ENCODE peak calls at places on chromosome 4, in seven cellular contexts. A, O, J, L, U, H and M are unnamed samples.

GRCh38 chr4:98262431-98262830 is 1.2 kb downstream of the RAP1GDS1 start:
- DNase-seq in J (peak; percentile 15), O (peak; percentile 59), U (no peak), L (no peak), H (peak; percentile 30), A (no peak), M (no peak)

GRCh38 chr4:81807927-81808672 is 336.4 kb upstream of the RASGEF1B start:
- DNase-seq in J (peak; percentile 28), O (no peak), L (no peak), H (no peak), A (no peak), U (no peak), M (no peak)

GRCh38 chr4:37631551-37631950 is 54.6 kb downstream of the RELL1 start:
- DNase-seq in L (peak; percentile 89), O (peak; percentile 54), U (peak; percentile 40), H (peak; percentile 41), A (peak; percentile 67), J (peak; percentile 67), M (no peak)

GRCh38 chr4:77579406-77580076 is 26.1 kb upstream of the CXCL13 start:
- DNase-seq in O (no peak), J (peak; percentile 86), H (peak; percentile 89), U (no peak), L (no peak), A (peak; percentile 80), M (no peak)

GRCh38 chr4:175954685-175955084 is 111.0 kb upstream of the WDR17 start:
- DNase-seq in J (no peak), H (no peak), A (no peak), U (no peak), L (no peak), O (peak; percentile 59), M (no peak)

GRCh38 chr4:120517966-120518365 is 404.6 kb downstream of the PRDM5 start:
- DNase-seq in O (peak; percentile 69), J (peak; percentile 97), H (peak; percentile 87), L (peak; percentile 46), A (peak; percentile 81), U (peak; percentile 24), M (no peak)

GRCh38 chr4:150769235-150769634 is 187.3 kb downstream of the MAB21L2 start:
- DNase-seq in H (peak; percentile 77), A (peak; percentile 77), L (no peak), O (peak; percentile 64), J (peak; percentile 64), U (no peak), M (no peak)

GRCh38 chr4:81664079-81664478 is 192.4 kb upstream of the RASGEF1B start:
- DNase-seq in O (no peak), U (no peak), L (no peak), A (no peak), J (no peak), H (no peak), M (no peak)

GRCh38 chr4:150949943-150950342 is 65.1 kb downstream of the LRBA start:
- DNase-seq in A (no peak), L (no peak), O (no peak), J (no peak), H (no peak), U (no peak), M (no peak)

GRCh38 chr4:183789657-183790056 is 115.5 kb upstream of the STOX2 start:
- DNase-seq in A (no peak), O (no peak), H (no peak), U (no peak), J (no peak), L (no peak), M (no peak)

GRCh38 chr4:30600246-30600645 is 119.9 kb upstream of the PCDH7 start:
- DNase-seq in A (peak; percentile 11), O (no peak), L (no peak), H (peak; percentile 9), J (peak; percentile 22), U (no peak), M (no peak)

GRCh38 chr4:107757860-107758476 is 37.9 kb upstream of the PAPSS1 start:
- DNase-seq in O (no peak), U (no peak), L (no peak), H (peak; percentile 65), J (peak; percentile 76), A (peak; percentile 44), M (no peak)

GRCh38 chr4:75432683-75433082 is 81.5 kb downstream of the RCHY1 start:
- DNase-seq in A (peak; percentile 4), O (no peak), L (no peak), H (peak; percentile 35), J (peak; percentile 9), U (no peak), M (no peak)

GRCh38 chr4:101346312-101346561 is 1.1 kb downstream of the PPP3CA start:
- DNase-seq in L (peak; percentile 58), J (no peak), O (no peak), U (no peak), A (no peak), H (no peak), M (no peak)

GRCh38 chr4:39908284-39908683 is 69.4 kb downstream of the PDS5A start:
- DNase-seq in O (no peak), A (peak; percentile 8), L (no peak), H (peak; percentile 7), J (peak; percentile 36), U (no peak), M (no peak)

GRCh38 chr4:184649971-184650855 is 675 bp downstream of the PRIMPOL start:
- DNase-seq in U (peak; percentile 32), A (peak; percentile 76), J (peak; percentile 51), L (peak; percentile 33), H (peak; percentile 89), O (peak; percentile 24), M (no peak)

GRCh38 chr4:128658214-128658621 is 151.3 kb upstream of the JADE1 start:
- DNase-seq in O (no peak), A (peak; percentile 32), H (peak; percentile 12), L (no peak), J (peak; percentile 70), U (no peak), M (no peak)

GRCh38 chr4:150238591-150238990 is 160.3 kb downstream of the DCLK2 start:
- DNase-seq in U (no peak), J (no peak), O (no peak), H (no peak), A (peak; percentile 76), L (no peak), M (no peak)

GRCh38 chr4:48470570-48470969 is 12.6 kb upstream of the SLC10A4 start:
- DNase-seq in A (no peak), U (no peak), L (no peak), H (peak; percentile 33), O (no peak), J (no peak), M (no peak)

GRCh38 chr4:32203340-32203739 is 1483.2 kb downstream of the PCDH7 start:
- DNase-seq in L (no peak), J (no peak), H (no peak), A (no peak), O (no peak), U (no peak), M (no peak)

GRCh38 chr4:90580271-90580825 is 453.2 kb downstream of the CCSER1 start:
- DNase-seq in A (no peak), H (no peak), J (no peak), U (no peak), L (peak; percentile 36), O (no peak), M (no peak)

GRCh38 chr4:83851261-83852084 is 315.6 kb downstream of the GPAT3 start:
- DNase-seq in J (peak; percentile 47), H (peak; percentile 60), L (no peak), A (peak; percentile 71), U (no peak), O (no peak), M (no peak)

GRCh38 chr4:83852085-83852451 is 316.2 kb downstream of the GPAT3 start:
- DNase-seq in L (no peak), O (no peak), A (peak; percentile 85), H (peak; percentile 89), U (no peak), J (peak; percentile 71), M (no peak)

GRCh38 chr4:83850435-83850834 is 314.5 kb downstream of the GPAT3 start:
- DNase-seq in A (peak; percentile 47), U (no peak), O (no peak), J (peak; percentile 33), L (no peak), H (peak; percentile 58), M (no peak)

GRCh38 chr4:83858121-83858520 is 322.2 kb downstream of the GPAT3 start:
- DNase-seq in U (no peak), J (no peak), O (no peak), A (peak; percentile 23), H (peak; percentile 12), L (no peak), M (no peak)

GRCh38 chr4:83855044-83855443 is 319.1 kb downstream of the GPAT3 start:
- DNase-seq in U (no peak), L (no peak), A (peak; percentile 94), H (peak; percentile 95), J (peak; percentile 96), O (no peak), M (no peak)
- H3K4me3 ChIP-seq in U (no peak overlapping the region), L (no peak overlapping the region), A (no peak overlapping the region), H (no peak overlapping the region), J (no peak overlapping the region), O (no peak overlapping the region), M (no peak overlapping the region)

GRCh38 chr4:159267023-159267939 is 164.4 kb downstream of the RAPGEF2 start:
- DNase-seq in L (no peak), A (peak; percentile 21), J (peak; percentile 41), H (peak; percentile 36), O (no peak), U (no peak), M (no peak)
- H3K4me3 ChIP-seq in L (peak overlapping the region; percentile 2), A (no peak overlapping the region), J (peak overlapping the region; percentile 60), H (peak overlapping the region; percentile 58), O (no peak overlapping the region), U (peak overlapping the region; percentile 34), M (no peak overlapping the region)

DNA sequence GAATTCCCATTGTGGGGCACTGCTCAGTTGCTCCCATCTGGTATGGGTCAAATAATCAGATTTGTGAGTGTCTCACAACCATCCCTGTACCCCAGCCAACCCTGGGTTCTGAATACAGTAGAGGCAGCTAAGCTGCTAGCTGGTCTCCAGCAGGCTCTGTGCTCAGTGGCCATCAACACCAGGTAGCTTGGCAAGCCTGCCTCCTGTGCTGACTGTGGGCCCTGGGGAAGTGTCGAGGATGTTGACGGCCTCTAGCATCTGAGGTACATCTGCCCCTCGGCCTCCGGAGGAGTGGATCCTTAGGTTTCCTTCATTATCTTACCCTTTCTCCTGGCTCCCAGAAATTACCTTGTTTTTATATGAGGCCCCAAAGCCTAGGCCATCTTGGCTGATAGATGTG is 13.3 kb downstream of the RNF4 start:
- DNase-seq in L (no peak), H (no peak), A (no peak), J (no peak), O (no peak), U (no peak), M (no peak)
- H3K4me3 ChIP-seq in L (no peak overlapping the region), H (no peak overlapping the region), A (no peak overlapping the region), J (no peak overlapping the region), O (no peak overlapping the region), U (no peak overlapping the region), M (no peak overlapping the region)

GRCh38 chr4:74181225-74181624 is 23.3 kb downstream of the MTHFD2L start:
- DNase-seq in L (no peak), J (no peak), U (no peak), A (no peak), H (peak; percentile 87), O (no peak), M (no peak)

GRCh38 chr4:74175379-74175778 is 17.5 kb downstream of the MTHFD2L start:
- DNase-seq in J (no peak), L (no peak), U (no peak), A (no peak), H (no peak), O (no peak), M (no peak)

GRCh38 chr4:74174421-74174820 is 16.5 kb downstream of the MTHFD2L start:
- DNase-seq in J (no peak), H (no peak), U (no peak), L (no peak), A (no peak), O (no peak), M (no peak)

GRCh38 chr4:74174941-74175340 is 17.0 kb downstream of the MTHFD2L start:
- DNase-seq in L (no peak), O (no peak), A (no peak), J (no peak), U (no peak), H (no peak), M (no peak)

GRCh38 chr4:74178798-74179197 is 20.9 kb downstream of the MTHFD2L start:
- DNase-seq in U (no peak), H (no peak), O (no peak), A (no peak), L (no peak), J (no peak), M (no peak)
- H3K4me3 ChIP-seq in U (no peak overlapping the region), H (no peak overlapping the region), O (no peak overlapping the region), A (no peak overlapping the region), L (no peak overlapping the region), J (no peak overlapping the region), M (no peak overlapping the region)